ENCODE peak calls at places on chromosomes 16 and 17, in four cellular contexts. L is fibroblast of lung, S is IMR-90, N is PC-3. O is an unnamed sample.
A peak's percentile ranks its signal among the peaks of the same experiment; 100 is the strongest.

GRCh38 chr17:7484964-7485377 is 805 bp downstream of the POLR2A start:
- DNase-seq in L (no peak), N (no peak), S (no peak), O (no peak)

GRCh38 chr17:9905902-9906301 is 831 bp upstream of the RCVRN start:
- DNase-seq in N (peak; percentile 35), L (no peak), S (no peak), O (no peak)

GRCh38 chr17:8503807-8504206 is 68.1 kb downstream of the NDEL1 start:
- DNase-seq in N (no peak), L (no peak), S (no peak), O (no peak)

GRCh38 chr16:81480856-81481821 is 36.5 kb downstream of the CMIP start:
- DNase-seq in S (peak; percentile 22), N (no peak), L (peak; percentile 28), O (peak; percentile 47)

GRCh38 chr17:39144414-39144813 is 7.0 kb downstream of the PLXDC1 start:
- DNase-seq in N (peak; percentile 22), S (peak; percentile 94), L (peak; percentile 83), O (peak; percentile 70)

GRCh38 chr16:17467923-17468540 is 2.7 kb downstream of the XYLT1 start:
- DNase-seq in N (no peak), L (peak; percentile 77), S (peak; percentile 69), O (peak; percentile 85)

GRCh38 chr17:4204676-4205075 is 59.1 kb downstream of the ANKFY1 start:
- DNase-seq in L (peak; percentile 77), S (peak; percentile 96), N (no peak), O (peak; percentile 35)

GRCh38 chr17:21495281-21495680 is 119.1 kb downstream of the KCNJ12 start:
- DNase-seq in N (no peak), L (no peak), S (no peak), O (no peak)

GRCh38 chr17:67151717-67152116 is 93.3 kb downstream of the HELZ start:
- DNase-seq in S (peak; percentile 81), L (peak; percentile 36), N (peak; percentile 93), O (no peak)

GRCh38 chr16:85616608-85617311 is 3.6 kb downstream of the GSE1 start:
- DNase-seq in S (no peak), L (no peak), N (no peak), O (peak; percentile 42)

GRCh38 chr16:27920391-27920891 is 143.1 kb downstream of the GSG1L start:
- DNase-seq in L (no peak), S (no peak), N (peak; percentile 13), O (no peak)

GRCh38 chr17:2872282-2872681 is 76.0 kb downstream of the RAP1GAP2 start:
- DNase-seq in N (no peak), S (no peak), L (no peak), O (no peak)

GRCh38 chr17:62668091-62668804 is 40.8 kb downstream of the MRC2 start:
- DNase-seq in L (no peak), S (no peak), N (peak; percentile 66), O (no peak)

GRCh38 chr16:89320717-89321501 is 103.4 kb downstream of the ZNF778 start:
- DNase-seq in L (peak; percentile 42), S (peak; percentile 61), N (peak; percentile 63), O (peak; percentile 85)

GRCh38 chr17:6525731-6526130 is 30.6 kb downstream of the PITPNM3 start:
- DNase-seq in L (no peak), S (no peak), N (no peak), O (no peak)

GRCh38 chr17:44209786-44210341 is 9.6 kb downstream of the UBTF start:
- DNase-seq in L (no peak), N (peak; percentile 76), S (peak; percentile 40), O (no peak)

GRCh38 chr17:3946711-3947235 is 17.5 kb downstream of the ATP2A3 start:
- DNase-seq in L (no peak), S (no peak), N (peak; percentile 28), O (no peak)

GRCh38 chr17:82933006-82933310 is 93.1 kb upstream of the ZNF750 start:
- DNase-seq in S (no peak), L (no peak), N (no peak), O (no peak)

GRCh38 chr16:22898874-22899348 is 84.9 kb downstream of the HS3ST2 start:
- DNase-seq in N (peak; percentile 55), L (peak; percentile 65), S (peak; percentile 56), O (peak; percentile 66)

GRCh38 chr16:46650224-46650623 is 29.0 kb upstream of the SHCBP1 start:
- DNase-seq in N (no peak), L (peak; percentile 90), S (peak; percentile 80), O (no peak)

GRCh38 chr17:77106874-77107358 is 33.9 kb upstream of the SEC14L1 start:
- DNase-seq in S (no peak), L (no peak), N (no peak), O (no peak)

GRCh38 chr17:27549251-27549919 is 81.6 kb upstream of the LGALS9 start:
- DNase-seq in L (peak; percentile 62), S (no peak), N (no peak), O (no peak)

GRCh38 chr16:78775161-78775561 is 675.7 kb downstream of the WWOX start:
- DNase-seq in S (no peak), N (no peak), L (no peak), O (no peak)

GRCh38 chr17:1095093-1095852 is 84.5 kb downstream of the ABR start:
- DNase-seq in L (no peak), S (no peak), N (no peak), O (no peak)

GRCh38 chr17:82031885-82032627 is 578 bp downstream of the RAC3 start:
- DNase-seq in N (peak; percentile 57), S (no peak), L (no peak), O (peak; percentile 80)

GRCh38 chr16:528111-529011 is 849 bp downstream of the CAPN15 start:
- DNase-seq in L (peak; percentile 56), N (peak; percentile 39), S (peak; percentile 61), O (peak; percentile 85)

GRCh38 chr16:30090607-30091332 is 954 bp downstream of the TBX6 start:
- DNase-seq in L (no peak), S (no peak), N (no peak), O (no peak)

GRCh38 chr16:3001316-3001715 is 11.4 kb upstream of the CLDN9 start:
- DNase-seq in S (no peak), N (no peak), L (no peak), O (no peak)

GRCh38 chr16:67430504-67431076 is 331 bp upstream of the HSD11B2 start:
- DNase-seq in S (no peak), L (no peak), N (peak; percentile 52), O (peak; percentile 87)

GRCh38 chr17:82615084-82616020 is 32.9 kb downstream of the WDR45B start:
- DNase-seq in S (no peak), L (no peak), N (no peak), O (no peak)

GRCh38 chr16:28318042-28318597 is 25.8 kb downstream of the SBK1 start:
- DNase-seq in N (no peak), S (no peak), L (no peak), O (no peak)

GRCh38 chr16:88596477-88596876 is 26.3 kb downstream of the ZC3H18 start:
- DNase-seq in S (no peak), L (no peak), N (no peak), O (no peak)

GRCh38 chr16:85584989-85585388 is 28.1 kb upstream of the GSE1 start:
- DNase-seq in N (no peak), L (no peak), S (no peak), O (no peak)

GRCh38 chr17:39340731-39341130 is 60.7 kb downstream of the FBXL20 start:
- DNase-seq in S (no peak), L (no peak), N (no peak), O (no peak)

GRCh38 chr17:1730345-1731193 is 6.1 kb downstream of the WDR81 start:
- DNase-seq in L (peak; percentile 94), S (peak; percentile 50), N (no peak), O (peak; percentile 52)

GRCh38 chr16:50627419-50627818 is 53.7 kb downstream of the SNX20 start:
- DNase-seq in N (no peak), S (no peak), L (peak; percentile 41), O (peak; percentile 35)

GRCh38 chr17:3912827-3913226 is 3.4 kb downstream of the P2RX1 start:
- DNase-seq in L (no peak), N (no peak), S (no peak), O (no peak)

GRCh38 chr17:79439493-79439892 is 171.4 kb downstream of the RBFOX3 start:
- DNase-seq in S (no peak), L (no peak), N (no peak), O (no peak)
- H3K9ac ChIP-seq in S (no peak overlapping the region), L (no peak overlapping the region), N (no peak overlapping the region), O (no peak overlapping the region)

GRCh38 chr17:31390748-31391495 is 553 bp upstream of the RAB11FIP4 start:
- DNase-seq in S (no peak), L (no peak), N (no peak), O (no peak)
- H3K4me3 ChIP-seq in S (peak overlapping the region; percentile 21), L (no peak overlapping the region), N (no peak overlapping the region), O (peak overlapping the region; percentile 30)

GRCh38 chr17:36131436-36131835 is 27.8 kb downstream of the CCL4 start:
- DNase-seq in N (no peak), L (no peak), S (no peak), O (no peak)
- TF ChIP-seq CTCF in N (peak; percentile 10), L (no peak), S (no peak), O (no peak)

DNA sequence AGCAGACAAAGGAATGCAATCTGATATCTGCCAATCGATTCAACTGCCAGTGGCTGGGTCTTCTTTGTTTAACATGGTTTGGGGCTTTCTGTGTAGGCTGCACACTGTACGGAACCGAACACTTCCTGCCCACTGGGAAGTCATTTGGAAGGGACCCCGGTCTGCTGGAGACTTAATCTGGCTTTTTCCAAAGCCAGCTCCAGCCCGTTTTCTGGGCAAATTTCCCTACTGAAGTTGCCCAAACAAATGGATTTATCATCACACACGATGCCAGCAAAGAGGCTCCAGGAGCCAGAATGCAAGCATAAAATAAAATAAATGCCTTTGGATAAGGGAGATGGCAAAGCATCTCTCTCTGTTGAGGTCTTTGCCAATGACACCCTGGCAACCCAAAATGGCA is 259.9 kb upstream of the IRX3 start:
- DNase-seq in L (no peak), N (no peak), S (no peak), O (no peak)
- H3K9ac ChIP-seq in L (no peak overlapping the region), N (no peak overlapping the region), S (no peak overlapping the region), O (no peak overlapping the region)